ENCODE peak calls at places on chromosomes 6 and 20, in five cellular contexts. Y is RWPE1, O is NCI-H1417, C is endothelial cell, D is H7. Q is an unnamed sample.

GRCh38 chr20:10119336-10119735 is 84.5 kb downstream of the ANKEF1 start:
- DNase-seq in C (no peak), D (no peak), O (peak), Y (no peak), Q (no peak)

GRCh38 chr6:20946037-20946436 is 411.8 kb downstream of the CDKAL1 start:
- DNase-seq in Y (no peak), O (no peak), D (peak), C (no peak), Q (no peak)

GRCh38 chr6:10407674-10408054 is 7.2 kb downstream of the TFAP2A start:
- DNase-seq in C (no peak), O (no peak), D (no peak), Y (no peak), Q (no peak)

GRCh38 chr20:25206063-25206403 is 10.5 kb downstream of the ENTPD6 start:
- DNase-seq in O (no peak), D (no peak), Y (no peak), C (no peak), Q (no peak)

GRCh38 chr6:17930321-17930993 is 57.0 kb downstream of the KIF13A start:
- DNase-seq in O (no peak), D (no peak), Y (no peak), C (no peak), Q (no peak)

GRCh38 chr20:33767739-33768138 is 35.9 kb downstream of the ZNF341 start:
- DNase-seq in Y (no peak), C (no peak), D (no peak), O (no peak), Q (no peak)

GRCh38 chr20:63319164-63320040 is 26.4 kb downstream of the COL20A1 start:
- DNase-seq in D (no peak), C (no peak), O (no peak), Y (no peak), Q (no peak)

GRCh38 chr20:50561379-50562078 is 51.3 kb downstream of the PTPN1 start:
- DNase-seq in O (no peak), Y (peak), C (no peak), D (no peak), Q (no peak)

GRCh38 chr6:131134950-131135243 is 370 bp upstream of the AKAP7 start:
- DNase-seq in C (no peak), Y (no peak), O (no peak), D (no peak), Q (no peak)

GRCh38 chr6:49326337-49326736 is 136.7 kb downstream of the MMUT start:
- DNase-seq in O (no peak), Y (peak), C (no peak), D (no peak), Q (no peak)

GRCh38 chr6:134405386-134406087 is 87.6 kb upstream of the SGK1 start:
- DNase-seq in O (no peak), Y (no peak), D (peak), C (no peak), Q (no peak)

GRCh38 chr6:149389509-149390297 is 10.4 kb upstream of the SUMO4 start:
- DNase-seq in O (no peak), D (no peak), Y (no peak), C (no peak), Q (no peak)

GRCh38 chr6:168496139-168496840 is 55.3 kb downstream of the SMOC2 start:
- DNase-seq in D (peak), Y (no peak), C (no peak), O (peak), Q (no peak)

GRCh38 chr20:46293084-46293483 is 15.2 kb downstream of the CDH22 start:
- DNase-seq in C (peak), D (peak), Y (peak), O (no peak), Q (peak)

GRCh38 chr20:16701296-16701695 is 28.5 kb upstream of the SNRPB2 start:
- DNase-seq in Y (no peak), D (peak), C (peak), O (peak), Q (peak)

GRCh38 chr20:62614961-62615680 is 27.2 kb upstream of the SLCO4A1 start:
- DNase-seq in Y (no peak), D (no peak), C (no peak), O (no peak), Q (no peak)

GRCh38 chr6:156396068-156396771 is 381.0 kb upstream of the ARID1B start:
- DNase-seq in D (peak), C (no peak), Y (no peak), O (peak), Q (no peak)

GRCh38 chr6:115570326-115570725 is 490.4 kb downstream of the FRK start:
- DNase-seq in C (no peak), O (no peak), Y (no peak), D (no peak), Q (no peak)

GRCh38 chr20:25460591-25461280 is 53.3 kb downstream of the GINS1 start:
- DNase-seq in Y (no peak), D (peak), C (no peak), O (no peak), Q (no peak)

GRCh38 chr20:43949741-43950618 is 35.3 kb downstream of the TOX2 start:
- DNase-seq in C (no peak), D (no peak), O (no peak), Y (no peak), Q (no peak)

GRCh38 chr20:53020834-53021233 is 48.7 kb downstream of the TSHZ2 start:
- DNase-seq in D (no peak), C (no peak), O (no peak), Y (no peak), Q (no peak)

GRCh38 chr6:704037-704436 is 11.1 kb upstream of the EXOC2 start:
- DNase-seq in D (no peak), C (no peak), Y (no peak), O (peak), Q (no peak)

GRCh38 chr6:2895072-2895471 is 8.0 kb downstream of the SERPINB9 start:
- DNase-seq in D (no peak), C (no peak), Y (no peak), O (no peak), Q (no peak)

GRCh38 chr6:100096356-100096755 is 102.3 kb upstream of the MCHR2 start:
- DNase-seq in O (no peak), D (no peak), Y (no peak), C (no peak), Q (no peak)

GRCh38 chr6:166277021-166277420 is 31.2 kb downstream of the PRR18 start:
- DNase-seq in C (no peak), O (peak), D (peak), Y (no peak), Q (no peak)

GRCh38 chr6:16639689-16640480 is 121.4 kb downstream of the ATXN1 start:
- DNase-seq in D (no peak), C (no peak), Y (peak), O (no peak), Q (no peak)

GRCh38 chr6:80639243-80639642 is 532.8 kb downstream of the BCKDHB start:
- DNase-seq in C (no peak), O (no peak), Y (no peak), D (no peak), Q (no peak)

GRCh38 chr20:46010491-46011405 is 2.0 kb downstream of the MMP9 start:
- DNase-seq in O (no peak), C (no peak), D (peak), Y (no peak), Q (no peak)

GRCh38 chr20:46031701-46032254 is 2.8 kb downstream of the SLC12A5 start:
- DNase-seq in O (peak), C (no peak), Y (peak), D (peak), Q (no peak)

GRCh38 chr6:45663181-45664180 is 285.7 kb upstream of the SUPT3H start:
- DNase-seq in Y (no peak), D (peak), O (peak), C (peak), Q (no peak)

GRCh38 chr6:44567406-44567805 is 179.9 kb downstream of the CDC5L start:
- DNase-seq in C (no peak), O (no peak), D (no peak), Y (no peak), Q (no peak)

Q was measured in HuH-7.